ENCODE peak calls at places on chromosomes 3 and 15, in nine cellular contexts. V, A, Y, Z, D, S, I, X and G are unnamed samples.

GRCh38 chr15:39589193-39589814 is 8.4 kb downstream of the THBS1 start:
- DNase-seq in V (no peak), X (no peak), I (no peak), D (no peak), A (no peak), Z (no peak), Y (no peak), S (no peak), G (no peak)

GRCh38 chr15:70788114-70789049 is 25.0 kb upstream of the UACA start:
- DNase-seq in V (no peak), S (peak), Y (no peak), D (no peak), Z (no peak), X (peak), I (no peak), A (no peak), G (no peak)

GRCh38 chr3:71421820-71422566 is 161.5 kb downstream of the FOXP1 start:
- DNase-seq in A (no peak), Y (no peak), S (no peak), V (peak), I (no peak), Z (no peak), X (no peak), D (no peak), G (no peak)

GRCh38 chr15:65867244-65867643 is 2.0 kb upstream of the RAB11A start:
- DNase-seq in X (no peak), Z (no peak), S (no peak), D (no peak), Y (no peak), A (no peak), V (no peak), I (no peak), G (no peak)

GRCh38 chr3:71905426-71905825 is 120.5 kb upstream of the PROK2 start:
- DNase-seq in A (no peak), S (no peak), V (peak), D (no peak), Z (no peak), X (no peak), Y (no peak), I (no peak), G (no peak)

GRCh38 chr3:81249540-81250029 is 511.9 kb downstream of the GBE1 start:
- DNase-seq in A (no peak), V (no peak), Y (no peak), D (no peak), S (peak), I (no peak), X (peak), Z (no peak), G (no peak)

GRCh38 chr3:183513046-183513706 is 42.3 kb downstream of the KLHL6 start:
- DNase-seq in X (no peak), S (no peak), V (no peak), D (no peak), Y (no peak), A (no peak), I (no peak), Z (no peak), G (no peak)

GRCh38 chr15:74635228-74635627 is 19.6 kb downstream of the CLK3 start:
- DNase-seq in Z (peak), S (peak), V (peak), Y (peak), D (no peak), A (peak), I (peak), X (peak), G (no peak)

GRCh38 chr15:91472316-91472756 is 372.3 kb downstream of the SV2B start:
- DNase-seq in I (no peak), Z (no peak), V (no peak), A (no peak), Y (no peak), D (no peak), S (no peak), X (no peak), G (no peak)

GRCh38 chr15:25989327-25989726 is 126.2 kb upstream of the ATP10A start:
- DNase-seq in V (no peak), Z (no peak), Y (no peak), X (no peak), S (no peak), D (no peak), A (no peak), I (no peak), G (no peak)

GRCh38 chr3:189727898-189728297 is 96.7 kb downstream of the TP63 start:
- DNase-seq in Z (no peak), A (no peak), Y (no peak), D (no peak), X (peak), V (no peak), I (no peak), S (peak), G (no peak)

GRCh38 chr15:26449296-26449695 is 323.6 kb downstream of the GABRB3 start:
- DNase-seq in I (no peak), Z (no peak), A (no peak), D (no peak), V (no peak), X (no peak), Y (no peak), S (no peak), G (no peak)

GRCh38 chr3:58623961-58624360 is 42.6 kb downstream of the FAM3D start:
- DNase-seq in A (no peak), S (no peak), V (no peak), Z (no peak), X (peak), I (no peak), D (no peak), Y (no peak), G (no peak)